ENCODE peak calls at places on chromosome X, in five cellular contexts. C, E, A, Y and B are unnamed samples.

GRCh38 chrX:102517331-102517730 is 792 bp upstream of the TMSB15A start:
- DNase-seq in A (no peak), C (no peak), Y (peak; percentile 26), E (no peak), B (no peak)

GRCh38 chrX:65532016-65532415 is 2.6 kb downstream of the LAS1L start:
- DNase-seq in E (no peak), A (no peak), C (no peak), Y (no peak), B (no peak)

GRCh38 chrX:39577976-39578962 is 519.5 kb downstream of the BCOR start:
- DNase-seq in E (no peak), Y (peak; percentile 2), C (no peak), A (peak; percentile 27), B (no peak)

GRCh38 chrX:33465137-33465536 is 253.8 kb upstream of the DMD start:
- DNase-seq in C (no peak), Y (no peak), A (no peak), E (no peak), B (no peak)

GRCh38 chrX:48683411-48683982 is at the start of gene WAS:
- DNase-seq in Y (peak; percentile 89), E (no peak), A (peak; percentile 61), C (no peak), B (no peak)

GRCh38 chrX:149472620-149473019 is 32.5 kb downstream of the IDS start:
- DNase-seq in A (no peak), C (no peak), Y (no peak), E (no peak), B (no peak)

GRCh38 chrX:54439967-54440871 is at the start of gene TSR2:
- DNase-seq in E (peak; percentile 81), A (peak; percentile 51), C (peak; percentile 72), Y (peak; percentile 88), B (peak; percentile 30)

GRCh38 chrX:109886122-109886761 is 116.7 kb upstream of the TMEM164 start:
- DNase-seq in E (no peak), Y (peak; percentile 73), A (no peak), C (peak; percentile 37), B (peak; percentile 27)

GRCh38 chrX:136065044-136065671 is 79.9 kb downstream of the SLC9A6 start:
- DNase-seq in Y (peak; percentile 6), C (no peak), E (no peak), A (no peak), B (no peak)

GRCh38 chrX:53674581-53674980 is 11.9 kb downstream of the HUWE1 start:
- DNase-seq in E (no peak), C (no peak), Y (no peak), A (no peak), B (no peak)

GRCh38 chrX:10387011-10387410 is 230.2 kb downstream of the CLCN4 start:
- DNase-seq in E (no peak), A (no peak), Y (no peak), C (no peak), B (no peak)

GRCh38 chrX:130163350-130163851 is 2.2 kb downstream of the AIFM1 start:
- DNase-seq in Y (no peak), A (no peak), E (no peak), C (no peak), B (no peak)

GRCh38 chrX:130165181-130165702 is 399 bp downstream of the AIFM1 start:
- DNase-seq in C (no peak), Y (no peak), A (no peak), E (no peak), B (no peak)

GRCh38 chrX:130167040-130167439 is 1.4 kb upstream of the AIFM1 start:
- DNase-seq in A (no peak), Y (no peak), E (no peak), C (no peak), B (no peak)

GRCh38 chrX:130166503-130166777 is 799 bp upstream of the AIFM1 start:
- DNase-seq in E (no peak), C (no peak), A (no peak), Y (no peak), B (no peak)

DNA sequence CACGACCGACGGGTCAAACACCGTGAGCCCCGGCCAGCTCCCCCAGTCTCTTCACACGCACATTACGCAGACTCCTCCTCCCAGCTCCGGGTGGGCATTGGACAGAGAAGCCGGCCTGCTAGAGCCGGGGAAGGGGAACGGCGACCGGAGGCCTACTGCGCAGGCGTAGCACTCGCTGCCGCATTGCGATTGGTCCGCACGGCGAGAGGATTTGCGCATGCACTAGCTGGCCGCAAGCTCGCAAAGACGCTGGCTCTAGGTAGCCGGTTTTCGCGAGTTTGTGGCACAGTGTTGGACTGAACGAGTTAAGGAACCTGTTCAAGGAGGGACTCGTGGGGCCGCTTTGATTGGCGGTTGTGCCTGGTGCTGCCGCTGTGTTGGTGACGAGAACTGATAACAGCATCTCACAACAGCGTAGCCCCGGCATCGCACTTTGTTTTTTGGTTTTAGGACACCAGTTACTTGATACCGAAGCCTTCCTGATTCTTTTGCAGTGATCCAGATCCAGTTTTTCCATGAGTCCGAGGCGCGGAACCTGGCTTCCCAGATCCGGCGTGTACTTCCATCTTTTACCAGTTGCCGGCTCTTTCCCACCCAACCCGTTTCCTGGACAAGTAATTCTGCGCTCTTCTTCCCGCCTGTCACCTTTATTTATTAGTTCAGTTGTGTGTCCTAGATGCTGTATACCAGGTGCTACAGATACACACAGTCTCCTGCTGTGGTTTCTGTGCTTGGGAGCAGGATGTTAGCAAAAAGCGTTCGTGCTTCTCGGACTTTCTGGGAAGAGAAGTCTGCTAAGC is at the start of gene AIFM1:
- DNase-seq in E (peak; percentile 92), A (peak; percentile 57), Y (peak; percentile 97), C (peak; percentile 89), B (peak; percentile 77)
- TF ChIP-seq POLR2A in E (peak; percentile 46), A (peak; percentile 85), Y (peak; percentile 71), C (peak; percentile 66), B (peak; percentile 78)

GRCh38 chrX:70289793-70290770 is at the start of the genes KIF4A and PDZD11:
- DNase-seq in Y (peak; percentile 89), C (peak; percentile 63), E (peak; percentile 83), A (peak; percentile 78), B (peak; percentile 90)
- TF ChIP-seq POLR2A in Y (peak; percentile 56), C (peak; percentile 71), E (no peak), A (peak; percentile 78), B (peak; percentile 66)

DNA sequence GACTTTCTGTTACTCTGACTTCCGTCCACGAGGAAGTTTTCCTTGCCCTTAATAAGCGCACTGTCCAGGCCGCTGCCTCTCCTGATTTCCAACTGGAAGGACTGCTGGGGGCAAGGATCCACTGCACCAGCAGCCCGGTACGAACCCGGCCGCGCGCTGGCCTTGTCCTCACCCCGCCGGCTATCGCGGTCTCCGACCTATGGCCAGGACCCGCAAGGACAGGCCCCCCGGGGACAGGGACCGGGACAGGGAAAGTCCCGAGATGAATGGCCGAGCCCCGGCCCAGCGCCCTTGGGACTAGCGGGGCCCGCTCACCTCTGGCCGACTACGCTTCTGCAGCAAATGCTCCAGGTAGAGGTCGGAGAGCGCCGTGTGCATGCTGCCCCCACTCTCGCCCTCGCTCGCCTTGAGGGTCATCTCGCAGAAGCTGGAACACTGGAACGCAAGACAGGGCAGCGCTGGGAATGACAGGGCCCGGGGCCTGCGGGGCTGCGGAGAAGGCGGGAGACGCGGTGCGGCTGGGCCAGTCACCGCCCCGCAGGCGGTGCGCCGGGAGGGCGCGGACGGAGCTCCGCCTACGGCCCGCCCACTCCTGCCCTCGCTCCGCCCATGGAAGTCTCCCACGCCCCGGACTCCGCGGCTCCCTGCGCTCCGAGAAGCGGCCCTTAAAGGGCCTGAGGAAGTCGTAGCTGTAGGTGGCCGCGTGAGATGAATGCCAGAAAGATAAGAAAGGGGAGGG is at the start of gene MPP1:
- DNase-seq in C (peak; percentile 32), E (peak; percentile 84), Y (peak; percentile 89), A (peak; percentile 63), B (peak; percentile 65)
- TF ChIP-seq POLR2A in C (no peak), E (no peak), Y (peak; percentile 54), A (no peak), B (peak; percentile 34)

DNA sequence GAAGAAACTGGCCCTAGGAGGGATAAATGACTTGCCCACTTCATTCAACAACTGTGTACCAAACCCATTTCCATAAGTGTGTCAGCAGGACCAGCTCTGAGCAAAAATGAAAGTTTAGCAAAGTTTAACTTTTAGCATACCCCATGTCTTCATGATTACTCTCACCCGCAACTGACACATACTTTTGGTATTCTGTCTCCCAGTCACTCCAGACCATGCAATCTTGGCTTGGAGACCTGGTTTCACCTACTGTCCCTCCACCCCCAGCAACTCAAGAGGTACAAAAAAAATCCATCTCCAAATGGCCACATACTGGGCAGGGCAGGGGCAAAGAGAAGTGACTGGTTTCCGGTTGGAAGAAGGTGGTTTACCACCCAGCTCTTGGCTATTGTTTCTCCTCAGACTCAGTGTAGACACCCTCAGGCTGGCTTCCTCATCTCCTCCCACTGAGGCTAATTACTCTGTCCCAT is 79.8 kb downstream of the RLIM start:
- DNase-seq in A (no peak), Y (peak; percentile 79), C (no peak), E (no peak), B (peak; percentile 58)
- TF ChIP-seq POLR2A in A (no peak), Y (no peak), C (no peak), E (no peak), B (no peak)

GRCh38 chrX:154539077-154539476 is 7.6 kb downstream of the G6PD start:
- DNase-seq in E (no peak), C (no peak), Y (no peak), A (no peak), B (no peak)

GRCh38 chrX:154531626-154532025 is 15.0 kb downstream of the G6PD start:
- DNase-seq in Y (no peak), C (no peak), A (no peak), E (peak; percentile 50), B (no peak)

GRCh38 chrX:154535892-154536291 is 10.8 kb downstream of the G6PD start:
- DNase-seq in E (no peak), Y (no peak), C (no peak), A (no peak), B (no peak)

GRCh38 chrX:154532690-154533089 is 14.0 kb downstream of the G6PD start:
- DNase-seq in A (no peak), Y (no peak), C (no peak), E (no peak), B (no peak)

DNA sequence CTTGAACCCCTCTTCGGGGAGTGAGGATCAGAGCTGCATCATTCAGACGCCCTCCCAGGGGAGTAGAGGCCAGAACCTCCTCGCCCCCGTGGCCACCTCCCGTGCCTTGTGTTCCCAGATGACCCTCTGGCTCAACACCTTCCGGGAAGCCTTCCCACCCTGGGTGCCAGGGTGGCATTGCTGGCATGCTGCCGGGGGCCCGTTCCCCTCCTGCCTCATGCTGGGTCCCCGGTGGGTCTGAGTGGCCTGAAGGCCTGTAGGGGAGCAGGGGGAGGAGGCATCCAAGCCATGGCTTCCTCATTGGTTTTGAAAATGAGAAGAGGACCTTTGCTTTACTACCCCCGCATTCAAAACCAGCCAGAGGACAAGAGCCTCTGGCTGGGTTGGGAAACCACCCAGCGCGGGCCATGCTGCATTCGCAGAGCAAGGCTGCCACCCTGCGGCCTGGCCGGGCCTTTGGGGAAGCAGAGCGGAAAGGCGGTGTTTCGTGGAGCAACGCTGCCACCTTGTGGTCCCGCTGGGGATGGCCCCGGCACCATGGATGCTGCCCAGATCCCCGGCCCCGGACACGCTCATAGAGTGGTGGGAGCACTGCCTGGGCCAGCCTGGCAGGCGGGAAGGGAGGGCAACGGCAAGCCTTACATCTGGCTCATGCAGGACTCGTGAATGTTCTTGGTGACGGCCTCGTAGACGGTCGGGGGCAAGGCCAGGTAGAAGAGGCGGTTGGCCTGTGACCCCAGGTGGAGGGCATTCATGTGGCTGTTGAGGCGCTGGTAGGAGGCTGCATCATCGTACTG is 11.9 kb downstream of the G6PD start:
- DNase-seq in Y (peak; percentile 92), C (peak; percentile 28), E (peak; percentile 92), A (peak; percentile 80), B (peak; percentile 61)
- TF ChIP-seq POLR2A in Y (no peak), C (no peak), E (peak; percentile 20), A (no peak), B (no peak)

GRCh38 chrX:18674788-18675735 is 3.2 kb upstream of the RS1 start:
- DNase-seq in E (peak; percentile 85), Y (peak; percentile 74), A (peak; percentile 58), C (peak; percentile 24), B (peak; percentile 38)
- TF ChIP-seq POLR2A in E (peak; percentile 53), Y (peak; percentile 32), A (no peak), C (no peak), B (peak; percentile 35)